ENCODE peak calls at places on chromosomes 16 and 17, in nine cellular contexts. E is transverse colon, F is SK-N-SH, U is stomach, H is prostate gland, G is K562, T is endothelial cell of umbilical vein, R is breast epithelium, D is HL-60. B is an unnamed sample.

GRCh38 chr16:11497851-11498289 is 88.8 kb downstream of the LITAF start:
- DNase-seq in E (no peak), F (no peak), U (no peak), H (no peak), G (no peak), T (peak), R (no peak), D (peak), B (no peak)

GRCh38 chr17:51118330-51119195 is 2.1 kb downstream of the SPAG9 start:
- DNase-seq in E (peak), F (peak), U (peak), H (peak), G (no peak), T (peak), R (no peak), D (peak), B (no peak)

GRCh38 chr16:83935858-83936255 is 17.2 kb upstream of the OSGIN1 start:
- DNase-seq in E (no peak), F (peak), U (no peak), H (no peak), G (no peak), T (no peak), R (no peak), D (no peak), B (no peak)

GRCh38 chr17:49676276-49676868 is 1.5 kb downstream of the SPOP start:
- DNase-seq in E (peak), F (no peak), U (no peak), H (no peak), G (peak), T (peak), R (no peak), D (peak), B (peak)

GRCh38 chr16:19709381-19710136 is 8.5 kb downstream of the KNOP1 start:
- DNase-seq in E (no peak), F (no peak), U (no peak), H (no peak), G (no peak), T (no peak), R (no peak), D (no peak), B (no peak)

GRCh38 chr16:69190598-69190997 is 3.6 kb downstream of the SNTB2 start:
- DNase-seq in E (no peak), F (no peak), U (no peak), H (no peak), G (no peak), T (no peak), R (no peak), D (peak), B (no peak)

GRCh38 chr17:28524476-28525415 is 18.6 kb downstream of the FOXN1 start:
- DNase-seq in E (peak), F (no peak), U (peak), H (peak), G (no peak), T (no peak), R (peak), D (no peak), B (no peak)

GRCh38 chr17:7478276-7479138 is 924 bp downstream of the ZBTB4 start:
- DNase-seq in E (peak), F (peak), U (peak), H (peak), G (peak), T (peak), R (no peak), D (no peak), B (peak)

GRCh38 chr17:32264140-32264799 is 1.4 kb upstream of the RHBDL3 start:
- DNase-seq in E (no peak), F (no peak), U (no peak), H (no peak), G (no peak), T (no peak), R (no peak), D (no peak), B (no peak)

GRCh38 chr16:78596996-78597422 is 497.6 kb downstream of the WWOX start:
- DNase-seq in E (no peak), F (no peak), U (no peak), H (no peak), G (no peak), T (no peak), R (no peak), D (no peak), B (no peak)

GRCh38 chr17:59775786-59776350 is 68.4 kb downstream of the VMP1 start:
- DNase-seq in E (no peak), F (no peak), U (no peak), H (no peak), G (no peak), T (no peak), R (no peak), D (no peak), B (no peak)

GRCh38 chr17:36667922-36668321 is 66.5 kb downstream of the MRM1 start:
- DNase-seq in E (no peak), F (no peak), U (no peak), H (no peak), G (no peak), T (no peak), R (no peak), D (no peak), B (no peak)

GRCh38 chr17:35214192-35214591 is 20.0 kb upstream of the SLC35G3 start:
- DNase-seq in E (no peak), F (no peak), U (no peak), H (no peak), G (no peak), T (no peak), R (no peak), D (no peak), B (no peak)

GRCh38 chr17:71500761-71501555 is 619.9 kb upstream of the SOX9 start:
- DNase-seq in E (no peak), F (no peak), U (no peak), H (no peak), G (no peak), T (no peak), R (no peak), D (no peak), B (no peak)

GRCh38 chr17:44210342-44211192 is 8.9 kb downstream of the UBTF start:
- DNase-seq in E (peak), F (peak), U (peak), H (peak), G (peak), T (peak), R (peak), D (peak), B (peak)

GRCh38 chr16:86070511-86070910 is 171.5 kb downstream of the IRF8 start:
- DNase-seq in E (no peak), F (no peak), U (no peak), H (no peak), G (no peak), T (no peak), R (no peak), D (no peak), B (no peak)

GRCh38 chr16:86068722-86069121 is 169.8 kb downstream of the IRF8 start:
- DNase-seq in E (no peak), F (no peak), U (no peak), H (no peak), G (no peak), T (no peak), R (no peak), D (no peak), B (no peak)

GRCh38 chr16:86070971-86071370 is 172.0 kb downstream of the IRF8 start:
- DNase-seq in E (no peak), F (no peak), U (no peak), H (no peak), G (no peak), T (no peak), R (no peak), D (no peak), B (no peak)

GRCh38 chr16:86067936-86068335 is 169.0 kb downstream of the IRF8 start:
- DNase-seq in E (no peak), F (no peak), U (no peak), H (no peak), G (no peak), T (no peak), R (no peak), D (no peak), B (no peak)

DNA sequence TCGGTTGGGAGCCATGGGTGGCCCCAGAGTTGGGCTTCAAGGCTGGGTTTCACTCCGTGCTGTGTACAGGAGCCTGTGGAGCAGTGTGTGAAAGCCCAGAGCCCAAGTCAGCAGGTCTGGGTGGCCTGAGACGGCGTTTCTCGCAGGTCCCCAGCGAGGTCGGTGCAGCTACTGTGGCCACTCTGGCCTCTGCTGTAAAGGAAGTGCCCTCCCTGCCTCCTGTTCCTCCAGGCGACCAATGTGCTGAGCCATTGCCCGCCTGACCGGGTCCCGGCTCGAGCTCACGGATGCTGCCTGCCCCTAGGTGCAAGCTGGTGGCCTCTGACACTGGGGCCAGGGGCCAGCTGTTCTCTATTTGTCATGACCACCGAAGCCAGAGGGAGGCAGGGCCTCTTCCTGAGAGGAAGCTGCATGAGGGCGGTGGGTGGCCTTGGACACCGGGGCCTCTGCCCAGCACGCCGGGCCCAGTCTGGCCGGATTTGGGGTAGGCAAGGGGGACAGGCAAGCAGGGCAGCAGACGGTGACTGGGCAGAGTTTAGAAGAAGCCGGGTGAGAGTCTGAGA is 170.9 kb downstream of the IRF8 start:
- DNase-seq in E (no peak), F (no peak), U (no peak), H (no peak), G (no peak), T (no peak), R (no peak), D (no peak), B (no peak)
- TF ChIP-seq POLR2AphosphoS5 in E (no peak), F (no peak), U (no peak), H (no peak), G (no peak), T (no peak), R (no peak), D (no peak), B (no peak)

GRCh38 chr17:40095356-40095943 is 4.9 kb downstream of the NR1D1 start:
- DNase-seq in E (no peak), F (no peak), U (peak), H (no peak), G (no peak), T (no peak), R (peak), D (no peak), B (no peak)

GRCh38 chr17:40095944-40096791 is 4.2 kb downstream of the NR1D1 start:
- DNase-seq in E (peak), F (no peak), U (peak), H (no peak), G (no peak), T (no peak), R (no peak), D (peak), B (peak)

GRCh38 chr17:40097931-40098845 is 2.2 kb downstream of the NR1D1 start:
- DNase-seq in E (peak), F (no peak), U (peak), H (peak), G (peak), T (peak), R (peak), D (peak), B (no peak)

GRCh38 chr17:40098846-40099626 is 1.4 kb downstream of the NR1D1 start:
- DNase-seq in E (peak), F (peak), U (peak), H (peak), G (peak), T (peak), R (peak), D (peak), B (peak)

GRCh38 chr17:40097087-40097486 is 3.3 kb downstream of the NR1D1 start:
- DNase-seq in E (no peak), F (no peak), U (no peak), H (no peak), G (no peak), T (no peak), R (no peak), D (no peak), B (no peak)
- TF ChIP-seq POLR2AphosphoS5 in E (no peak), F (no peak), U (no peak), H (no peak), G (no peak), T (no peak), R (no peak), D (no peak), B (no peak)

GRCh38 chr17:77145635-77146632 is 5.2 kb downstream of the SEC14L1 start:
- DNase-seq in E (peak), F (peak), U (peak), H (peak), G (no peak), T (peak), R (peak), D (no peak), B (no peak)
- TF ChIP-seq POLR2AphosphoS5 in E (peak), F (peak), U (peak), H (peak), G (no peak), T (peak), R (no peak), D (no peak), B (peak)

DNA sequence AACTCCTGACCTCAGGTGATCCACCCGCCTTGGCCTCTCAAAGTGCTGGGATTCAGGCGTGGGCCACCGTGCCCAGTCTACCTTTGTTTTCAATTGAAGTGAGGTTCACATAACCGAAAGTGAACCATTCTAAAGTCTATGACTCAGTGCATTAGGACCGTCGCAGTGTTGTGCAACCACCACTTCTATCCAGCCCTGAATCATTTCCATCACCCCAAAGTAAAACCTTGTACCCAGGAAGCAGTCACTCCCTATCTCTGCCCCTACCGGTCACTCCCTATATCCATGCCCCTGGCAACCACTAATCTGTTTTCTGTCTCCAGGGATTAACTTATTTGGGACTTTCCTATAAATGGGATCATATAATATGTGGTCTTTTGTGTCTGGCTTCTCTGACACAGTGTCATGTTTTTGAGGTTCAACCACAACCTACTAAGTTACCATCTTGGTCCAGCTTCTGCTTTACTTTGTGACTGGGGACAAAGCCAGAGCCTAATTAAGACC is 28.3 kb upstream of the CDC42EP4 start:
- DNase-seq in E (peak), F (no peak), U (peak), H (no peak), G (no peak), T (no peak), R (peak), D (peak), B (no peak)
- TF ChIP-seq POLR2AphosphoS5 in E (peak), F (no peak), U (peak), H (peak), G (no peak), T (no peak), R (peak), D (no peak), B (no peak)

GRCh38 chr17:39177256-39177655 is 11.3 kb upstream of the ARL5C start:
- DNase-seq in E (no peak), F (peak), U (no peak), H (no peak), G (peak), T (no peak), R (no peak), D (no peak), B (no peak)

GRCh38 chr17:39171933-39172332 is 6.0 kb upstream of the ARL5C start:
- DNase-seq in E (no peak), F (no peak), U (no peak), H (no peak), G (no peak), T (no peak), R (no peak), D (no peak), B (no peak)

GRCh38 chr17:39175695-39176093 is 9.7 kb upstream of the ARL5C start:
- DNase-seq in E (no peak), F (no peak), U (no peak), H (no peak), G (peak), T (no peak), R (no peak), D (no peak), B (no peak)

GRCh38 chr17:39173539-39174274 is 7.7 kb upstream of the ARL5C start:
- DNase-seq in E (no peak), F (no peak), U (no peak), H (no peak), G (no peak), T (no peak), R (no peak), D (no peak), B (no peak)

DNA sequence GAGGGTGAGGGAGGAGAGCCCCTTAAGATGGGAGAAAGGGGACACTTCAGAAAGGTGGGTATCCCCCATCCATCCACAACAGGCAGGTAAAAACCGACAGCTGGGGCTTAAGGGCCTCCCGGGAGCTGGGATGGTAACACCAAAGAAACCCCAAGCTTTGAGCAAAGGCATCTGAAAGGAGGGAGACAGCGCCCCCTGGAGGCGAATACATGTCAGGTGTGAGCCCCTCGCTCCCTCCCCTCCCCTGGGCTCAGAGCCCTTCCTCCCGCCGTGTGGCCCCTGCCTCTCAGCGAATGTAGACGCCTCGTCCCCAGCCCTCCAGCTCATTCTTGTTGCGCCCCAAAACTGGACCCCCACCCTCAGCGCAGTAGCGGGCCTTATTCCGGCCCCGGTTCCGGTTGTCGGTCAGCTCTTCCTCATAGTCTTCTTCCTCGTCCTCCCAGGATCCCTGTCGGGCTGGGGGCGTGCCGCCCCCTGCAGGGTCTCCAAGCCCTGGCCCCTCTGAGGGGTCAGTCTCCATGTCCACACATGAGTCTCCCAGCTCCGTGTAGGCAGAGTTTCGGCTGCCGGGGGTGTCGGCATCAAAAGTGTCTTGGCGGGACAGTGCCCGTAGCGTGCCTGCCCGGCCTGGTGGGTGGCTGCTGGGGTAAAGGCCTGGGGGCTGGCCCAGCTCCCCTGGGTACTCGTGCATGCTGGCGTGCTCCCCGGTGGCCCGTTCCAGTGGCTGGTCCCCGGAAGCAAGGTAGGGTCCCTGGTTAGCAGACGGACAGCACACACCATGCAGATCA is 9.1 kb upstream of the ARL5C start:
- DNase-seq in E (peak), F (peak), U (peak), H (peak), G (peak), T (peak), R (no peak), D (peak), B (peak)
- TF ChIP-seq POLR2AphosphoS5 in E (no peak), F (no peak), U (no peak), H (no peak), G (no peak), T (no peak), R (no peak), D (no peak), B (no peak)

DNA sequence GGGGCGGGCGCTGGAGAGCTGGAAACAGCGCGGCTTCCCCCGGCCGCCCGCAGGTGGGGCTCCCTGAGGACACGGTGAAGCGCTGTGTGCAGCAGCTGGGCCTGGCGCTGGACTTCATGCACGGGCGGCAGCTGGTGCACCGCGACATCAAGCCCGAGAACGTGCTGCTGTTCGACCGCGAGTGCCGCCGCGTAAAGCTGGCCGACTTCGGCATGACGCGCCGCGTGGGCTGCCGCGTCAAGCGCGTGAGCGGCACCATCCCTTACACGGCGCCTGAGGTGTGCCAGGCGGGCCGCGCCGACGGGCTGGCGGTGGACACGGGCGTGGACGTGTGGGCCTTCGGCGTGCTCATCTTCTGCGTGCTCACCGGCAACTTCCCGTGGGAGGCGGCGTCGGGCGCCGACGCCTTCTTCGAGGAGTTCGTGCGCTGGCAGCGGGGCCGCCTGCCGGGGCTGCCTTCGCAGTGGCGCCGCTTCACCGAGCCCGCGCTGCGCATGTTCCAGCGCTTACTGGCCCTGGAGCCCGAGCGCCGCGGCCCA is 27.8 kb downstream of the SBK1 start:
- DNase-seq in E (no peak), F (no peak), U (no peak), H (no peak), G (no peak), T (no peak), R (no peak), D (no peak), B (no peak)
- TF ChIP-seq POLR2AphosphoS5 in E (no peak), F (no peak), U (no peak), H (no peak), G (no peak), T (no peak), R (no peak), D (no peak), B (no peak)

DNA sequence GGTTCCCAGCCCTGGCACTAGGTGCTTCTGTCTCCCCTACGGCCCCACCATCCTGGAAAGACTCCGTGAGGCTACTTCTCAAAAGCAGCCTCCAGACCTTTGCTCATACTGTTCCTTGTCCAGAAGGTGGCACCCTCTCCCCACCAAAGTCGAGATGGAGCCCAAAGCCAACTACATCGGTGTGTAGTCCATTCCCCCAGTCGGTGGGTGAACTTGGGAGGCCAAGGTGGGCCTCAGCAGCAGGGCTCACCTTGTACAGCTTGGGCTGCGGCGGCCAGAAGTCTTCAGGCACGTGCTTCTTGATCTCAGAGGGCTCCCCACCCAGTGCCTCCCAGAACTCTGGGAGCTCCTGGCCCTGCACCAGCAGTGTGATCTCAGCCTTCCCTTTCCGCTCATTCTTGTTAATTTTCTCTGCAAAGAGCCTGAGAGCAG is 10.2 kb downstream of the FLII start:
- DNase-seq in E (peak), F (peak), U (peak), H (peak), G (peak), T (peak), R (peak), D (peak), B (peak)
- TF ChIP-seq POLR2AphosphoS5 in E (peak), F (no peak), U (peak), H (peak), G (no peak), T (peak), R (peak), D (no peak), B (no peak)

DNA sequence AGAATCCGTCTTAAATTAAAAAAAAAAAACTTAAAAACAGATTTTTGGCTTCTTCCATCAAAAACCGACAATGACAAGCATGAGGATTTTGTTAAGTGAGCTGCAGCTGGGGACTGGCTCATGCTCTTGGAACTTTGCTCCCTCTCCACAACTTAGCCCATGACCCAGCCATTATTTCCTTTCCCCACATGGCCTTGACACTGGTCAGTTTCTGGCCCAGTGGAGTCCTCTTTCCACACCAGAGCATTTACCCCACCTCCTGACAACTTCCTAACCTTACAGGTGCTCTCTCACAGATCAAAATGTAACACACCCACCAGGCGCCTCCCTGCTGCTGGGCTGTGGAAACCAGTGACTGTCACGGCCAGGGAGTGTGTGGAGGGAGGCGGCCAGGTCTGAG is 62.7 kb upstream of the ZNF267 start:
- DNase-seq in E (no peak), F (no peak), U (no peak), H (no peak), G (no peak), T (no peak), R (no peak), D (no peak), B (no peak)
- TF ChIP-seq POLR2AphosphoS5 in E (no peak), F (no peak), U (no peak), H (no peak), G (no peak), T (no peak), R (no peak), D (no peak), B (no peak)

GRCh38 chr16:23148513-23149266 is 562 bp downstream of the USP31 start:
- DNase-seq in E (peak), F (peak), U (peak), H (peak), G (peak), T (peak), R (peak), D (peak), B (peak)
- TF ChIP-seq POLR2AphosphoS5 in E (peak), F (no peak), U (peak), H (no peak), G (no peak), T (peak), R (no peak), D (peak), B (no peak)

B was measured in GM12891.